ENCODE peak calls at places on chromosome 7, in five cellular contexts. K, M, A, I and V are unnamed samples.

GRCh38 chr7:7816084-7816483 is 97.7 kb upstream of the RPA3 start:
- DNase-seq in K (no peak), M (no peak), A (no peak), I (no peak), V (no peak)

GRCh38 chr7:2412587-2413201 is 9.3 kb downstream of the CHST12 start:
- DNase-seq in K (no peak), M (no peak), A (peak; percentile 27), I (no peak), V (no peak)

GRCh38 chr7:42492895-42493294 is 255.9 kb upstream of the GLI3 start:
- DNase-seq in K (no peak), M (no peak), A (peak; percentile 3), I (no peak), V (no peak)

GRCh38 chr7:43758029-43758860 is at the start of gene BLVRA:
- DNase-seq in K (peak; percentile 55), M (peak; percentile 67), A (peak; percentile 29), I (peak; percentile 28), V (peak; percentile 86)

GRCh38 chr7:31687024-31687423 is at the start of gene PPP1R17:
- DNase-seq in K (peak; percentile 39), M (no peak), A (no peak), I (no peak), V (peak; percentile 77)

GRCh38 chr7:150373049-150373801 is 4.6 kb downstream of the REPIN1 start:
- DNase-seq in K (no peak), M (no peak), A (no peak), I (no peak), V (peak; percentile 49)

GRCh38 chr7:130662426-130662825 is 6.1 kb downstream of the COPG2 start:
- DNase-seq in K (no peak), M (no peak), A (no peak), I (no peak), V (no peak)

GRCh38 chr7:2012044-2012900 is 220.5 kb downstream of the MAD1L1 start:
- DNase-seq in K (no peak), M (peak; percentile 5), A (no peak), I (no peak), V (no peak)

GRCh38 chr7:108455833-108456677 is at the start of gene NRCAM:
- DNase-seq in K (peak; percentile 55), M (peak; percentile 32), A (no peak), I (peak; percentile 44), V (peak; percentile 96)

GRCh38 chr7:27165089-27165654 is at the start of gene HOXA9:
- DNase-seq in K (no peak), M (peak; percentile 78), A (no peak), I (no peak), V (no peak)

GRCh38 chr7:46522354-46522906 is 601.4 kb upstream of the IGFBP3 start:
- DNase-seq in K (no peak), M (no peak), A (no peak), I (no peak), V (no peak)

GRCh38 chr7:101702362-101702850 is 73.3 kb upstream of the MYL10 start:
- DNase-seq in K (no peak), M (no peak), A (no peak), I (peak; percentile 52), V (peak; percentile 75)

GRCh38 chr7:153381275-153382119 is 621.9 kb downstream of the ACTR3B start:
- DNase-seq in K (peak; percentile 38), M (no peak), A (no peak), I (no peak), V (peak; percentile 89)

GRCh38 chr7:104124469-104124868 is 83.3 kb downstream of the ORC5 start:
- DNase-seq in K (no peak), M (no peak), A (no peak), I (no peak), V (no peak)

GRCh38 chr7:121519548-121520521 is 123.7 kb upstream of the FAM3C start:
- DNase-seq in K (no peak), M (peak; percentile 38), A (peak; percentile 54), I (no peak), V (no peak)

GRCh38 chr7:157434701-157435100 is 97.9 kb downstream of the DNAJB6 start:
- DNase-seq in K (no peak), M (no peak), A (no peak), I (no peak), V (no peak)

GRCh38 chr7:24932815-24933214 is 47.2 kb downstream of the OSBPL3 start:
- DNase-seq in K (no peak), M (no peak), A (no peak), I (no peak), V (no peak)

GRCh38 chr7:121019018-121019417 is 30.5 kb downstream of the CPED1 start:
- DNase-seq in K (no peak), M (no peak), A (peak; percentile 79), I (no peak), V (no peak)

GRCh38 chr7:861222-861621 is 15.1 kb upstream of the GET4 start:
- DNase-seq in K (no peak), M (no peak), A (no peak), I (no peak), V (no peak)

GRCh38 chr7:117682681-117683385 is 190.4 kb downstream of the CTTNBP2 start:
- DNase-seq in K (no peak), M (no peak), A (no peak), I (peak; percentile 69), V (peak; percentile 68)

GRCh38 chr7:67604461-67605386 is 608.1 kb downstream of the TYW1 start:
- DNase-seq in K (no peak), M (no peak), A (no peak), I (no peak), V (no peak)

GRCh38 chr7:143359769-143360168 is 2.7 kb downstream of the FAM131B start:
- DNase-seq in K (no peak), M (no peak), A (no peak), I (no peak), V (no peak)

GRCh38 chr7:132296820-132297219 is 279.4 kb downstream of the PLXNA4 start:
- DNase-seq in K (no peak), M (no peak), A (no peak), I (no peak), V (no peak)
- TF ChIP-seq CTCF in K (no peak), M (no peak), A (no peak), I (no peak), V (no peak)

DNA sequence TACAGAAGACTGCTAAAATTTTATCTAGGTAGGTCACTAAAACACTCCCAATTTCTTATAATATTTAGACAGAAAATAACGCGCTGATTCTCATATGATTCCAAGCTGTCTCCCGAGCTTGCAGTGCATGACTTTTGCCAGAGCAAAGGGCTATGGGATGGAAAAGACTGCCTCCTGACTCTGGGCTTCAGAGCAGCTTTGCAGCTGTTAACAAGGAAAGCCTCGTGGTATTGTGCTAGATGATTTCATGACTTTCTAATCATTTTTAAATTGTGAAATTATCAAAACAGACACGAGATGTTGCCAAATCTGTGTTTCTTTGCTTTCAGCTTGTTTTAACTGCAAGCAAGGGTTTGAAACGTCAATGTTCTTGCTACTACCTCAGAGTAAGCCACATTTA is 238.3 kb downstream of the AGMO start:
- DNase-seq in K (no peak), M (no peak), A (peak; percentile 27), I (no peak), V (no peak)
- TF ChIP-seq CTCF in K (no peak), M (no peak), A (no peak), I (no peak), V (no peak)

DNA sequence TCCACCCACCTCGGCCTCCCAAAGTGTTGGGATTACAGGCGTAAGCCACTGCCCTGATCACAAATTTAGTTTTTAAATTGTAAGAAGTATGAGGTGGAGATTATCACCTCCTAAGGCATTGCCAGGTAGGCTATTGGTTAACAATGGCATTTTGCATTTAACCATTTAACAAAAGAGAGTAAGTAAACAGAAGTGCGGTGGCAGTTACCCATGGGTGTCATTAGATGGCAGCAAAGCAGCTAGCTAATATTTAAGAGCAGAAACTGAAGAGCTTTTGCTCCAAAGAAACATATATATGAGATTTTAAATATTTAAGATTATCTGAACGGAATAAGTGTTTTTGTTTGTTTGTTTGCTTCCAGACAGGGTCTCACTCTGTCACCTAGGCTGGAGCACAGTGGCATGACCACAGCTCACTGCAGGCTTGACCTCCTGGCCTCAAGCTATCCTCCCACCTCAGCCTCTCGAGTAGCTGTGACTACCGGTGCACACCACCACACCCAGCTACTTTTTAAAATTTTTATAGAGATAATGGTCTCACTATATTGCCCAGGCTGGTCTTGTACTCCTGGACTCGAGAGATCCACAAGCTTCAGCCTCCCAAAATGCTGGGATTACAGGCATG is 325.5 kb upstream of the C7orf33 start:
- DNase-seq in K (no peak), M (no peak), A (peak; percentile 33), I (peak; percentile 43), V (peak; percentile 77)
- TF ChIP-seq CTCF in K (peak; percentile 54), M (peak; percentile 37), A (peak; percentile 57), I (peak; percentile 75), V (peak; percentile 95)

DNA sequence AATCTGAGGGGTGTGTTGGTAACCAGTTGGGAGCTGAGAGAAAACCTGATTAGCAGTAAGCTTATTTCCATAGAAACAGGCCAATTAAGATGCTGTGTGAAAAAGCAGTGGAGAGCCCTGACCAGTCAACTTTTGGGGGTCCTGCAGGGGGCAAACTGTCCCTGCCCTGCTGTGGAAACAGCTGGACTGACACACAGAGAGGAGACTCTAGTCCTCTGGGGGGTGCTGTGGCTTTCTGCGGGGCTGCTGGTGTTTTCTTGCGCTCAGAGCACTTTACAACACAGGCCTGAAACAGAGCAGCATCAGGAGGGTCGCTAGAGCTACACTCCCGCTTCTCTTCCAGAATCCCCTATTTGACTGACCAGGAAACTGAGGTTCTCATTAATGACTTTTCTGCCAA is 546.9 kb upstream of the GALNT17 start:
- DNase-seq in K (no peak), M (no peak), A (no peak), I (no peak), V (peak; percentile 85)
- TF ChIP-seq CTCF in K (no peak), M (no peak), A (no peak), I (no peak), V (peak; percentile 64)

GRCh38 chr7:139359366-139360209 is at the start of gene LUC7L2:
- DNase-seq in K (peak; percentile 99), M (peak; percentile 100), A (peak; percentile 99), I (peak; percentile 97), V (peak; percentile 100)
- TF ChIP-seq CTCF in K (no peak), M (no peak), A (no peak), I (peak; percentile 4), V (no peak)

DNA sequence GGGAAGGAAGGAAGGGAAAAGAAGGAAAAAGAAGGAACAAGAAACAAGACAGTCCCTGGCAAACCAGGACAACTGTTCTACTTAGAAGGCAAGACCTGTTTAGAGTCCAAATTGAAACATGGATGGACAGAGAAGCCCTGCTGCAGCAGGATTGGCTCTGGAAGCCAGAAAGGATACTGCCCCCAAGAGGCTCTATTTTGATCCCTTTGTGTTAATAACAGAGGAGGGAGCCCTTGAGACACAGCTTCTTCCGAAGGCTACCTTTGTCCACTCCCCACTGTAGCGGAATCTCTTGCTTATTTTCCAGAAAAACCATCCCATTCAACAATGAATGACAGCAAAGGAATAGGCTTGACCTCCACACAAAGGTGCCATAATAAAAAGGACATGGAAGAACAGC is 120.3 kb upstream of the FOXK1 start:
- DNase-seq in K (no peak), M (no peak), A (no peak), I (no peak), V (peak; percentile 52)
- TF ChIP-seq CTCF in K (no peak), M (no peak), A (no peak), I (no peak), V (peak; percentile 71)

DNA sequence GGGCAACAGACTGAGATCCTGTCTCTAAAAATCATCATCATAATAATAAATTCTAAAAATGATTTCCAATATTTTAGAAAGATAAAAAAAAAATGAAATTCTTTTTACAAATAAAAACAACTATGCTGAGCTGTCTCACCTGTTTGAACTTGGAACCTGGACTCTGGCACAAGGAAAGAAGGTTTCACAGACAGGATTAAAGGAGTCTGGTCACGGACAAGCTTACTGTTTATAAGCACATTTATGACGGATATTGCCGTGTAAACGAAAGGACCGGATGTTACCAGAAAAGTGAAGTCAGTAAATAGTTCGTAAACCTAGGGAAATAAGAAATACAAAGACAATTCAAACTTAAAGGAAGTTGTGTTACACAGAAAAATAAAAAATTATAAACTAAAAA is 70.2 kb downstream of the KIAA1549 start:
- DNase-seq in K (no peak), M (no peak), A (no peak), I (no peak), V (no peak)
- TF ChIP-seq CTCF in K (no peak), M (no peak), A (no peak), I (no peak), V (no peak)